ENCODE peak calls at places on chromosomes 13 and 19, in seven cellular contexts. One of them, this sample, is unnamed.

GRCh38 chr19:49863935-49864320 is 3.4 kb downstream of the PNKP start:
- DNase-seq in mesenchymal stem cell: no peak
- DNase-seq in mesendoderm: no peak
- DNase-seq in IMR-90: no peak
- DNase-seq in neuronal stem cell: no peak
- DNase-seq in trophoblast cell: no peak
- DNase-seq in H1: no peak
- DNase-seq in this sample: no peak

GRCh38 chr13:83666126-83666525 is 216.1 kb downstream of the SLITRK1 start:
- DNase-seq in mesenchymal stem cell: no peak
- DNase-seq in mesendoderm: no peak
- DNase-seq in IMR-90: peak; percentile 7
- DNase-seq in neuronal stem cell: no peak
- DNase-seq in trophoblast cell: no peak
- DNase-seq in H1: no peak
- DNase-seq in this sample: no peak

GRCh38 chr13:82654851-82655517 is 1227.3 kb downstream of the SLITRK1 start:
- DNase-seq in mesenchymal stem cell: no peak
- DNase-seq in mesendoderm: no peak
- DNase-seq in IMR-90: peak; percentile 82
- DNase-seq in neuronal stem cell: no peak
- DNase-seq in trophoblast cell: no peak
- DNase-seq in H1: no peak
- DNase-seq in this sample: no peak

GRCh38 chr19:17743874-17744273 is 7.4 kb upstream of the FCHO1 start:
- DNase-seq in mesenchymal stem cell: peak; percentile 88
- DNase-seq in mesendoderm: peak; percentile 70
- DNase-seq in IMR-90: peak; percentile 63
- DNase-seq in neuronal stem cell: no peak
- DNase-seq in trophoblast cell: no peak
- DNase-seq in H1: no peak
- DNase-seq in this sample: no peak

GRCh38 chr13:72686766-72687165 is 40.7 kb downstream of the MZT1 start:
- DNase-seq in mesenchymal stem cell: peak; percentile 12
- DNase-seq in mesendoderm: no peak
- DNase-seq in IMR-90: no peak
- DNase-seq in neuronal stem cell: no peak
- DNase-seq in trophoblast cell: no peak
- DNase-seq in H1: no peak
- DNase-seq in this sample: no peak

GRCh38 chr13:79679334-79679733 is 198.4 kb downstream of the NDFIP2 start:
- DNase-seq in mesenchymal stem cell: peak; percentile 71
- DNase-seq in mesendoderm: peak; percentile 84
- DNase-seq in IMR-90: peak; percentile 70
- DNase-seq in neuronal stem cell: peak; percentile 65
- DNase-seq in trophoblast cell: peak; percentile 94
- DNase-seq in H1: peak; percentile 21
- DNase-seq in this sample: peak; percentile 72

GRCh38 chr13:58004761-58005160 is 373.2 kb downstream of the PCDH17 start:
- DNase-seq in mesenchymal stem cell: no peak
- DNase-seq in mesendoderm: no peak
- DNase-seq in IMR-90: no peak
- DNase-seq in neuronal stem cell: no peak
- DNase-seq in trophoblast cell: no peak
- DNase-seq in H1: no peak
- DNase-seq in this sample: no peak

GRCh38 chr19:18099623-18099995 is 2.0 kb downstream of the MAST3 start:
- DNase-seq in mesenchymal stem cell: no peak
- DNase-seq in mesendoderm: no peak
- DNase-seq in IMR-90: no peak
- DNase-seq in neuronal stem cell: no peak
- DNase-seq in trophoblast cell: peak; percentile 63
- DNase-seq in H1: no peak
- DNase-seq in this sample: no peak

GRCh38 chr13:62205273-62205672 is 789.6 kb upstream of the PCDH20 start:
- DNase-seq in mesenchymal stem cell: no peak
- DNase-seq in mesendoderm: no peak
- DNase-seq in IMR-90: no peak
- DNase-seq in neuronal stem cell: no peak
- DNase-seq in trophoblast cell: no peak
- DNase-seq in H1: no peak
- DNase-seq in this sample: no peak

GRCh38 chr13:40539954-40540706 is 126.3 kb downstream of the FOXO1 start:
- DNase-seq in mesenchymal stem cell: peak; percentile 72
- DNase-seq in mesendoderm: peak; percentile 91
- DNase-seq in IMR-90: peak; percentile 52
- DNase-seq in neuronal stem cell: peak; percentile 29
- DNase-seq in trophoblast cell: peak; percentile 64
- DNase-seq in H1: peak; percentile 25
- DNase-seq in this sample: peak; percentile 49

GRCh38 chr19:8423821-8424223 is 10.7 kb downstream of the MARCHF2 start:
- DNase-seq in mesenchymal stem cell: peak; percentile 99
- DNase-seq in mesendoderm: peak; percentile 88
- DNase-seq in IMR-90: peak; percentile 97
- DNase-seq in neuronal stem cell: peak; percentile 41
- DNase-seq in trophoblast cell: peak; percentile 99
- DNase-seq in H1: no peak
- DNase-seq in this sample: peak; percentile 66

GRCh38 chr13:20714161-20714560 is 10.7 kb downstream of the IL17D start:
- DNase-seq in mesenchymal stem cell: no peak
- DNase-seq in mesendoderm: no peak
- DNase-seq in IMR-90: no peak
- DNase-seq in neuronal stem cell: no peak
- DNase-seq in trophoblast cell: no peak
- DNase-seq in H1: no peak
- DNase-seq in this sample: no peak

GRCh38 chr19:18998276-18998675 is 35.0 kb downstream of the SUGP2 start:
- DNase-seq in mesenchymal stem cell: no peak
- DNase-seq in mesendoderm: no peak
- DNase-seq in IMR-90: no peak
- DNase-seq in neuronal stem cell: no peak
- DNase-seq in trophoblast cell: no peak
- DNase-seq in H1: no peak
- DNase-seq in this sample: no peak

GRCh38 chr19:22326219-22326618 is 40.0 kb downstream of the ZNF729 start:
- DNase-seq in mesenchymal stem cell: no peak
- DNase-seq in mesendoderm: no peak
- DNase-seq in IMR-90: no peak
- DNase-seq in neuronal stem cell: no peak
- DNase-seq in trophoblast cell: no peak
- DNase-seq in H1: no peak
- DNase-seq in this sample: no peak

GRCh38 chr13:75415720-75416119 is 66.2 kb downstream of the TBC1D4 start:
- DNase-seq in mesenchymal stem cell: peak; percentile 76
- DNase-seq in mesendoderm: no peak
- DNase-seq in IMR-90: peak; percentile 89
- DNase-seq in neuronal stem cell: no peak
- DNase-seq in trophoblast cell: peak; percentile 36
- DNase-seq in H1: no peak
- DNase-seq in this sample: no peak

GRCh38 chr19:2554856-2555255 is 78.9 kb downstream of the GADD45B start:
- DNase-seq in mesenchymal stem cell: no peak
- DNase-seq in mesendoderm: no peak
- DNase-seq in IMR-90: peak; percentile 23
- DNase-seq in neuronal stem cell: no peak
- DNase-seq in trophoblast cell: peak; percentile 70
- DNase-seq in H1: no peak
- DNase-seq in this sample: no peak

DNA sequence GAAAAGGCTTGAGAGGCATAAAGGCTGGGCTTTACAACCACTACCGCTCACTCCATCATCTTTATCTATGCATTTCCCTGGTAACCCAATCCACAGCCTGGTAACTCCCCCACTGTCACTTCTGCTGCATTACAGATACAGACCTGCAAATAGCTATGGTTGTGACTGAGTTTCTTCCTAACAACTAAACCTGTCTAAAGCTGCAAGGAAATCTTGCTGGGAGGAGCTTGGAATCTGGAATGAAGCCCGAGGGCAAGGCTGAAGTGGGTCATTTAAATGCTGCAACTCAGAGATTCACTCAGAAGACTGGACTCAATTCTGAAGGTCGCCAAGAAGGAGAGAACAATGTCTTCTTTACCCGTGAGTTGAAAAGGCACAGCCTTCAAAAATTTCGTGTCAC is at the start of gene LGALS13:
- DNase-seq in mesenchymal stem cell: no peak
- DNase-seq in mesendoderm: no peak
- DNase-seq in IMR-90: no peak
- DNase-seq in neuronal stem cell: no peak
- DNase-seq in trophoblast cell: peak; percentile 34
- DNase-seq in H1: no peak
- DNase-seq in this sample: no peak
- H3K18ac ChIP-seq in mesenchymal stem cell: no peak within 1 kb of the TSS
- H3K18ac ChIP-seq in mesendoderm: no peak within 1 kb of the TSS
- H3K18ac ChIP-seq in IMR-90: no peak within 1 kb of the TSS
- H3K18ac ChIP-seq in neuronal stem cell: no peak within 1 kb of the TSS
- H3K18ac ChIP-seq in trophoblast cell: no peak within 1 kb of the TSS
- H3K18ac ChIP-seq in H1: no peak within 1 kb of the TSS
- H3K18ac ChIP-seq in this sample: no peak within 1 kb of the TSS

GRCh38 chr13:27634231-27634630 is 12.5 kb downstream of the POLR1D start:
- DNase-seq in mesenchymal stem cell: no peak
- DNase-seq in mesendoderm: no peak
- DNase-seq in IMR-90: no peak
- DNase-seq in neuronal stem cell: no peak
- DNase-seq in trophoblast cell: no peak
- DNase-seq in H1: no peak
- DNase-seq in this sample: no peak

GRCh38 chr13:27636624-27637288 is 15.1 kb downstream of the POLR1D start:
- DNase-seq in mesenchymal stem cell: no peak
- DNase-seq in mesendoderm: no peak
- DNase-seq in IMR-90: peak; percentile 41
- DNase-seq in neuronal stem cell: no peak
- DNase-seq in trophoblast cell: no peak
- DNase-seq in H1: no peak
- DNase-seq in this sample: no peak

GRCh38 chr13:27634791-27635190 is 13.1 kb downstream of the POLR1D start:
- DNase-seq in mesenchymal stem cell: no peak
- DNase-seq in mesendoderm: no peak
- DNase-seq in IMR-90: no peak
- DNase-seq in neuronal stem cell: no peak
- DNase-seq in trophoblast cell: peak; percentile 61
- DNase-seq in H1: no peak
- DNase-seq in this sample: no peak

GRCh38 chr13:27637289-27637626 is 15.6 kb downstream of the POLR1D start:
- DNase-seq in mesenchymal stem cell: no peak
- DNase-seq in mesendoderm: no peak
- DNase-seq in IMR-90: no peak
- DNase-seq in neuronal stem cell: no peak
- DNase-seq in trophoblast cell: no peak
- DNase-seq in H1: no peak
- DNase-seq in this sample: no peak

GRCh38 chr13:27635256-27635655 is 13.6 kb downstream of the POLR1D start:
- DNase-seq in mesenchymal stem cell: no peak
- DNase-seq in mesendoderm: no peak
- DNase-seq in IMR-90: no peak
- DNase-seq in neuronal stem cell: no peak
- DNase-seq in trophoblast cell: no peak
- DNase-seq in H1: no peak
- DNase-seq in this sample: no peak
- H3K18ac ChIP-seq in mesenchymal stem cell: no peak overlapping the region
- H3K18ac ChIP-seq in mesendoderm: no peak overlapping the region
- H3K18ac ChIP-seq in IMR-90: no peak overlapping the region
- H3K18ac ChIP-seq in neuronal stem cell: no peak overlapping the region
- H3K18ac ChIP-seq in trophoblast cell: no peak overlapping the region
- H3K18ac ChIP-seq in H1: no peak overlapping the region
- H3K18ac ChIP-seq in this sample: no peak overlapping the region

GRCh38 chr19:32219881-32220552 is 125.4 kb upstream of the ZNF507 start:
- DNase-seq in mesenchymal stem cell: no peak
- DNase-seq in mesendoderm: no peak
- DNase-seq in IMR-90: no peak
- DNase-seq in neuronal stem cell: no peak
- DNase-seq in trophoblast cell: no peak
- DNase-seq in H1: no peak
- DNase-seq in this sample: no peak
- H3K18ac ChIP-seq in mesenchymal stem cell: no peak overlapping the region
- H3K18ac ChIP-seq in mesendoderm: no peak overlapping the region
- H3K18ac ChIP-seq in IMR-90: no peak overlapping the region
- H3K18ac ChIP-seq in neuronal stem cell: peak overlapping the region; percentile 59
- H3K18ac ChIP-seq in trophoblast cell: no peak overlapping the region
- H3K18ac ChIP-seq in H1: no peak overlapping the region
- H3K18ac ChIP-seq in this sample: no peak overlapping the region

DNA sequence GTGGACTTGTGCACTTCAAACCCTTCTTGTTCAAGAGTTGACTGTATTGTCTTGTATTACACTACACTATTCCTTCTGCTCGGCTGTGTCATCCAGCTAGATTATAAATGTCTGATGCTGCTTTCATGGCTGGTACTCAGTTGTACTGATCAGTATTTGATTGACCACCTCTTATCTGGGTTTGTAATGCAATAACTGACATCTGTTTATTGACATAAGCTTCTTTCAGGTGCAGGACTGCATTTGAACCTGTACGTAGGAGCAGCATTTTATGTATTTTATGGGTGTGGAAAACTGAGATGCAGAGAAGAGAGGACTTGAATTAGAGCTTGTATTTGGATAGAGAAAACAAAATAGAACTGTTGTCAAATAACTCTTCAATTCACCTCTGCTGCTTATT is 309.2 kb downstream of the FGF9 start:
- DNase-seq in mesenchymal stem cell: no peak
- DNase-seq in mesendoderm: no peak
- DNase-seq in IMR-90: no peak
- DNase-seq in neuronal stem cell: no peak
- DNase-seq in trophoblast cell: no peak
- DNase-seq in H1: no peak
- DNase-seq in this sample: no peak
- H3K18ac ChIP-seq in mesenchymal stem cell: no peak overlapping the region
- H3K18ac ChIP-seq in mesendoderm: no peak overlapping the region
- H3K18ac ChIP-seq in IMR-90: peak overlapping the region; percentile 45
- H3K18ac ChIP-seq in neuronal stem cell: no peak overlapping the region
- H3K18ac ChIP-seq in trophoblast cell: no peak overlapping the region
- H3K18ac ChIP-seq in H1: no peak overlapping the region
- H3K18ac ChIP-seq in this sample: no peak overlapping the region

GRCh38 chr13:91375119-91375729 is 23.2 kb upstream of the GPC5 start:
- DNase-seq in mesenchymal stem cell: peak; percentile 18
- DNase-seq in mesendoderm: peak; percentile 37
- DNase-seq in IMR-90: peak; percentile 8
- DNase-seq in neuronal stem cell: no peak
- DNase-seq in trophoblast cell: peak; percentile 24
- DNase-seq in H1: no peak
- DNase-seq in this sample: no peak
- H3K18ac ChIP-seq in mesenchymal stem cell: no peak overlapping the region
- H3K18ac ChIP-seq in mesendoderm: no peak overlapping the region
- H3K18ac ChIP-seq in IMR-90: no peak overlapping the region
- H3K18ac ChIP-seq in neuronal stem cell: no peak overlapping the region
- H3K18ac ChIP-seq in trophoblast cell: no peak overlapping the region
- H3K18ac ChIP-seq in H1: no peak overlapping the region
- H3K18ac ChIP-seq in this sample: no peak overlapping the region

GRCh38 chr13:104782741-104783140 is 1716.5 kb upstream of the SLC10A2 start:
- DNase-seq in mesenchymal stem cell: peak; percentile 16
- DNase-seq in mesendoderm: no peak
- DNase-seq in IMR-90: no peak
- DNase-seq in neuronal stem cell: no peak
- DNase-seq in trophoblast cell: no peak
- DNase-seq in H1: no peak
- DNase-seq in this sample: no peak
- H3K18ac ChIP-seq in mesenchymal stem cell: no peak overlapping the region
- H3K18ac ChIP-seq in mesendoderm: no peak overlapping the region
- H3K18ac ChIP-seq in IMR-90: no peak overlapping the region
- H3K18ac ChIP-seq in neuronal stem cell: no peak overlapping the region
- H3K18ac ChIP-seq in trophoblast cell: no peak overlapping the region
- H3K18ac ChIP-seq in H1: no peak overlapping the region
- H3K18ac ChIP-seq in this sample: no peak overlapping the region